ENCODE peak calls at places on chromosomes 13 and 19, in four cellular contexts. C is AG10803, P is NCI-H774, H is NCI-H1694. E is an unnamed sample.

GRCh38 chr13:95245072-95245471 is 56.2 kb downstream of the ABCC4 start:
- DNase-seq in C (no peak), P (no peak), H (no peak), E (no peak)

GRCh38 chr19:58586131-58586765 is 13.1 kb upstream of the MZF1 start:
- DNase-seq in C (no peak), P (no peak), H (no peak), E (no peak)

GRCh38 chr13:20193924-20194631 is 1.3 kb upstream of the GJB2 start:
- DNase-seq in C (no peak), P (no peak), H (no peak), E (no peak)

GRCh38 chr13:30191491-30192100 is 115.8 kb downstream of the KATNAL1 start:
- DNase-seq in C (peak), P (no peak), H (no peak), E (no peak)

GRCh38 chr19:1265611-1266115 is 3.5 kb upstream of the CIRBP start:
- DNase-seq in C (peak), P (no peak), H (no peak), E (no peak)

GRCh38 chr19:14437578-14438140 is 4.6 kb downstream of the PKN1 start:
- DNase-seq in C (no peak), P (no peak), H (no peak), E (no peak)

GRCh38 chr19:7748756-7749155 is 1.4 kb upstream of the CD209 start:
- DNase-seq in C (no peak), P (no peak), H (no peak), E (no peak)

GRCh38 chr19:12841094-12841493 is 2.8 kb downstream of the MAST1 start:
- DNase-seq in C (no peak), P (no peak), H (no peak), E (no peak)

GRCh38 chr19:355134-355533 is 10.5 kb upstream of the MIER2 start:
- DNase-seq in C (no peak), P (no peak), H (no peak), E (no peak)

GRCh38 chr19:10586396-10586795 is 716 bp downstream of the AP1M2 start:
- DNase-seq in C (no peak), P (no peak), H (no peak), E (no peak)

GRCh38 chr13:41117859-41118258 is 14.7 kb downstream of the KBTBD6 start:
- DNase-seq in C (no peak), P (no peak), H (no peak), E (no peak)

GRCh38 chr13:30863796-30864195 is 42.3 kb upstream of the MEDAG start:
- DNase-seq in C (no peak), P (no peak), H (no peak), E (no peak)

GRCh38 chr13:113642563-113642962 is 15.4 kb downstream of the ATP4B start:
- DNase-seq in C (no peak), P (no peak), H (no peak), E (no peak)

GRCh38 chr19:35114656-35115537 is 726 bp upstream of the FXYD3 start:
- DNase-seq in C (peak), P (no peak), H (peak), E (peak)

GRCh38 chr13:109644069-109644750 is 142.2 kb downstream of the IRS2 start:
- DNase-seq in C (no peak), P (no peak), H (no peak), E (no peak)

GRCh38 chr13:95641961-95642621 is 2.4 kb downstream of the DZIP1 start:
- DNase-seq in C (peak), P (no peak), H (no peak), E (peak)

E was measured in kidney glomerular epithelial cell.